ENCODE peak calls at places on chromosomes 12 and 14, in four cellular contexts. L is IMR-90, F is mesendoderm, T is H1. O is an unnamed sample. For H3K27me3, the result is how much of the 10 kb centered on the place peaks cover.

GRCh38 chr12:27779837-27780611 is at the start of the genes KLHL42 and MANSC4:
- DNase-seq in F (peak), L (peak), T (no peak), O (peak)

GRCh38 chr12:3677609-3678008 is 75.3 kb downstream of the CRACR2A start:
- DNase-seq in T (no peak), F (no peak), L (no peak), O (no peak)

GRCh38 chr12:63853978-63854377 is 9.5 kb downstream of the SRGAP1 start:
- DNase-seq in F (no peak), T (no peak), L (no peak), O (no peak)

GRCh38 chr14:39426605-39427004 is 5.6 kb downstream of the FBXO33 start:
- DNase-seq in F (peak), L (peak), T (no peak), O (no peak)

GRCh38 chr14:23524954-23525353 is 26.6 kb downstream of the ZFHX2 start:
- DNase-seq in F (no peak), T (no peak), L (no peak), O (no peak)

GRCh38 chr14:37594916-37595808 is at the start of the genes FOXA1 and TTC6:
- DNase-seq in F (peak), L (peak), T (no peak), O (peak)

GRCh38 chr12:24839268-24839791 is 109.6 kb downstream of the BCAT1 start:
- DNase-seq in F (no peak), L (no peak), T (no peak), O (no peak)

GRCh38 chr12:130667421-130667960 is 48.6 kb downstream of the RIMBP2 start:
- DNase-seq in F (no peak), T (no peak), L (no peak), O (no peak)

GRCh38 chr14:64569108-64570045 is 19.6 kb downstream of the PPP1R36 start:
- DNase-seq in T (no peak), L (peak), F (peak), O (no peak)

GRCh38 chr12:112798019-112798760 is 6.6 kb downstream of the RPH3A start:
- DNase-seq in L (no peak), F (no peak), T (no peak), O (no peak)

GRCh38 chr14:101966742-101967141 is 2.4 kb downstream of the DYNC1H1 start:
- DNase-seq in F (no peak), T (no peak), L (no peak), O (no peak)

GRCh38 chr14:77018785-77019184 is 9.7 kb downstream of the IRF2BPL start:
- DNase-seq in L (no peak), T (no peak), F (no peak), O (no peak)

GRCh38 chr12:24212496-24212895 is 263.0 kb upstream of the SOX5 start:
- DNase-seq in F (no peak), L (no peak), T (no peak), O (no peak)

GRCh38 chr12:122888232-122888752 is 7.6 kb downstream of the VPS37B start:
- DNase-seq in T (no peak), L (peak), F (peak), O (peak)

GRCh38 chr12:124419292-124420040 is 124.6 kb downstream of the RFLNA start:
- DNase-seq in F (peak), L (peak), T (no peak), O (no peak)

GRCh38 chr12:3216726-3217682 is 139.8 kb downstream of the TSPAN9 start:
- DNase-seq in F (no peak), T (no peak), L (peak), O (no peak)

GRCh38 chr12:71439613-71440392 is at the start of gene LGR5:
- DNase-seq in T (no peak), L (peak), F (peak), O (peak)
- H3K27me3 ChIP-seq in T (under half), L (under half), F (under half), O (under half)

GRCh38 chr14:35220920-35221319 is 71.3 kb upstream of the PSMA6 start:
- DNase-seq in L (no peak), T (no peak), F (no peak), O (no peak)

GRCh38 chr14:35221462-35221861 is 70.7 kb upstream of the PSMA6 start:
- DNase-seq in L (peak), F (no peak), T (no peak), O (no peak)

GRCh38 chr14:35218963-35219362 is 73.2 kb upstream of the PSMA6 start:
- DNase-seq in L (no peak), F (no peak), T (no peak), O (no peak)

GRCh38 chr14:35222324-35222723 is 69.9 kb upstream of the PSMA6 start:
- DNase-seq in T (no peak), F (no peak), L (no peak), O (no peak)

GRCh38 chr14:35220027-35220676 is 72.0 kb upstream of the PSMA6 start:
- DNase-seq in T (no peak), F (no peak), L (no peak), O (no peak)
- H3K56ac ChIP-seq in T (no peak), F (no peak), L (no peak), O (no peak)

GRCh38 chr14:91573528-91573893 is 63.4 kb upstream of the PPP4R3A start:
- DNase-seq in L (no peak), F (no peak), T (no peak), O (no peak)

GRCh38 chr14:91570021-91570420 is 59.9 kb upstream of the PPP4R3A start:
- DNase-seq in F (peak), L (no peak), T (no peak), O (peak)

GRCh38 chr14:91577632-91578233 is 67.6 kb upstream of the PPP4R3A start:
- DNase-seq in T (no peak), L (no peak), F (no peak), O (no peak)

GRCh38 chr14:91575469-91576208 is 65.5 kb upstream of the PPP4R3A start:
- DNase-seq in T (no peak), F (no peak), L (no peak), O (peak)

DNA sequence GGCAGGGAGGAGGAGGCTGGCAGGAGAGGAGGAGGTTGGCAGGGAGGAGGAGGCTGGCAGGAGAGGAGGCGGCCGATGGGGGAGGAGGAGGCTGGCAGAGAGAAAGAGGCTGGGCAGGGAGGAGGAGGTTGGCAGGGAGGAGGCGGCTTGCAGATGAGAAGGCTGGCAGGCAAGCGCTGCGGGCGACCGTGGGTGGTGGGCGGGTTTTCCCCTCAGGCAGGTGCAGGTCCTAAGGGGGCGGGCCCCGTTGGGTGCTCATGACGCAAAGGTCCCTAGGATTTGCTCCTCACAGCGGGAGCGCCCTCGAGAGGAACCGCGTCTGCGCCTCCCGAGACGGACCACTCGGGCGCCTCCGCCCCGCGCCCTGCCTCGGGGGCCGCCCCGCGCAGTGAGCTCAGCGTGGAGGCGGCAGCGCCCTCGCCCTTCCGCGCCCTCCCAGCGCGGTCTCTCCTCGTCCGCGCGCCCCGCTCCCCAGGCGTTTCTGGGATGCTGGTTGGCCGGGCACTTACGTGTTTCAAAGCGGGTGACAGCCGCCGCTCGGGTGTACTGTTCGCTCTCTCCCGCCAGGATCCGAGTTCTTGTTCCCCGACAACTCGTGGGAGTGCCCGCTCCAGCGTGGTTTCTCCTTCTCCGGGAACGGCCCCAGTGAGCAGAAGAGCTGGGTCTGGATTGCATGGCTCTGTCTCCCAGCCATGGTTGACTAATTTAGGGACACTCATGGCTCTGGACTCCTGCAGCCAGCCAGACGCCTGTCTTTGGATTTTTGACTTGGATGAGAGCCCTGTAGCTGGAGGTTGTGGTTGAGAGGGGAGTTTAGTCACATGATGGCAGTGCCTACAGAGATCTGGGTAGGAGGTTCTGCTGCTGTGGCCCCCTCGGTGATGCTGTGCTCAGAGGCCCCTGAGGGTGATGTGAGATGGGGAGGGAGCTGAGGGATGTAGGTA is 64.1 kb upstream of the PPP4R3A start:
- DNase-seq in T (no peak), L (peak), F (peak), O (peak)
- H4K8ac ChIP-seq in T (peak), L (no peak), F (no peak), O (no peak)

GRCh38 chr14:74220991-74221390 is 18.3 kb upstream of the VSX2 start:
- DNase-seq in F (no peak), T (no peak), L (no peak), O (no peak)

GRCh38 chr14:74223016-74223415 is 16.2 kb upstream of the VSX2 start:
- DNase-seq in L (no peak), F (no peak), T (no peak), O (no peak)

GRCh38 chr14:74219277-74219676 is 20.0 kb upstream of the VSX2 start:
- DNase-seq in F (no peak), L (no peak), T (no peak), O (no peak)

GRCh38 chr14:74219806-74220205 is 19.4 kb upstream of the VSX2 start:
- DNase-seq in T (no peak), F (no peak), L (no peak), O (no peak)

GRCh38 chr14:74221741-74222140 is 17.5 kb upstream of the VSX2 start:
- DNase-seq in L (no peak), F (no peak), T (no peak), O (no peak)
- H3K27me3 ChIP-seq in L (half or more), F (under half), T (under half), O (under half)

DNA sequence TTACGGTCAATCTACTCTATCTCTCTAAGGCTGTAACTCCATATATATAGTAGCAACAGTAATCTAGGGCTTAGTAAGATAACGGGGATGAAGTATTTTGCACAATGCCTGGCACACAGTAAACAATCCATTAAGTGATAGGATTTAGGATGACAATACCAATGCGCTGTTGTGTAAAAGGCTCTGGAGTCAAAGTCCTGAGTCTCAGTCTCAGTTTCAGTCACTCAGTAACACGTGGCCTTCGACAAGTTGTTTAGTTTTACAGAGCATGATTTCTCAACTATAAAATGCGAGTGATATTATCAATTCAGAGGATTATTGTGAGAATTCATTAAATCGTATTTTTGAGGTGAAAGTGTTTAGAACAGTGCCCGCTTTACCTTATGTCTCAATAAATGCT is 162.4 kb downstream of the GARIN6 start:
- DNase-seq in T (no peak), F (peak), L (no peak), O (no peak)
- H3K56ac ChIP-seq in T (no peak), F (no peak), L (no peak), O (no peak)